ENCODE peak calls at places on chromosomes 13 and 19, in six cellular contexts. Y is tibial nerve, P is transverse colon, G is suprapubic skin, Z is sigmoid colon, J is A549. H is an unnamed sample.

GRCh38 chr19:50178859-50179537 is 15.9 kb upstream of the IZUMO2 start:
- DNase-seq in Y (no peak), P (no peak), G (no peak), Z (no peak), J (no peak), H (no peak)

GRCh38 chr19:46607441-46607841 is 6.3 kb downstream of the CALM3 start:
- DNase-seq in Y (peak), P (peak), G (peak), Z (peak), J (no peak), H (no peak)

GRCh38 chr19:20078696-20079095 is 896 bp downstream of the ZNF90 start:
- DNase-seq in Y (no peak), P (peak), G (peak), Z (peak), J (no peak), H (no peak)

GRCh38 chr19:16085115-16085514 is 8.8 kb downstream of the TPM4 start:
- DNase-seq in Y (no peak), P (no peak), G (no peak), Z (no peak), J (no peak), H (no peak)

GRCh38 chr19:4403005-4403761 is 743 bp downstream of the CHAF1A start:
- DNase-seq in Y (no peak), P (no peak), G (no peak), Z (no peak), J (peak), H (no peak)

GRCh38 chr13:46057251-46058015 is 4.9 kb upstream of the ZC3H13 start:
- DNase-seq in Y (no peak), P (no peak), G (no peak), Z (no peak), J (no peak), H (no peak)

GRCh38 chr19:49017666-49018351 is 918 bp upstream of the LHB start:
- DNase-seq in Y (no peak), P (peak), G (peak), Z (no peak), J (no peak), H (peak)

GRCh38 chr19:52248256-52248655 is 21.1 kb upstream of the ZNF766 start:
- DNase-seq in Y (peak), P (peak), G (no peak), Z (no peak), J (no peak), H (peak)

GRCh38 chr19:13788991-13789390 is 6.3 kb upstream of the ZSWIM4 start:
- DNase-seq in Y (no peak), P (peak), G (no peak), Z (no peak), J (no peak), H (no peak)

GRCh38 chr19:29145756-29146155 is 67.2 kb downstream of the UQCRFS1 start:
- DNase-seq in Y (no peak), P (no peak), G (no peak), Z (no peak), J (no peak), H (no peak)

GRCh38 chr19:43522929-43523328 is 4.1 kb downstream of the ETHE1 start:
- DNase-seq in Y (no peak), P (no peak), G (no peak), Z (no peak), J (no peak), H (no peak)

GRCh38 chr19:8528500-8528899 is 14.5 kb upstream of the ZNF414 start:
- DNase-seq in Y (no peak), P (no peak), G (no peak), Z (no peak), J (no peak), H (no peak)

GRCh38 chr19:2618611-2619010 is 83.9 kb downstream of the GNG7 start:
- DNase-seq in Y (no peak), P (peak), G (no peak), Z (peak), J (no peak), H (peak)

GRCh38 chr13:102877285-102877684 is 31.5 kb downstream of the ERCC5 start:
- DNase-seq in Y (no peak), P (no peak), G (no peak), Z (no peak), J (no peak), H (no peak)

GRCh38 chr19:33473644-33474305 is 47.8 kb downstream of the PEPD start:
- DNase-seq in Y (no peak), P (no peak), G (no peak), Z (no peak), J (no peak), H (no peak)

GRCh38 chr13:102799544-102800144 is 725 bp downstream of the BIVM start:
- DNase-seq in Y (no peak), P (peak), G (peak), Z (peak), J (peak), H (peak)

GRCh38 chr19:51101171-51101865 is 6.9 kb downstream of the CTU1 start:
- DNase-seq in Y (no peak), P (no peak), G (no peak), Z (no peak), J (no peak), H (no peak)

GRCh38 chr19:17718988-17719711 is at the start of gene MAP1S:
- DNase-seq in Y (no peak), P (peak), G (no peak), Z (no peak), J (peak), H (peak)

GRCh38 chr13:76331948-76332712 is 554.1 kb downstream of the KCTD12 start:
- DNase-seq in Y (no peak), P (no peak), G (no peak), Z (no peak), J (no peak), H (no peak)

GRCh38 chr13:28408235-28408848 is 86.6 kb downstream of the FLT1 start:
- DNase-seq in Y (no peak), P (no peak), G (no peak), Z (no peak), J (no peak), H (no peak)
- TF ChIP-seq EP300 in Y (no peak), P (peak), G (no peak), Z (peak), J (no peak), H (peak)

DNA sequence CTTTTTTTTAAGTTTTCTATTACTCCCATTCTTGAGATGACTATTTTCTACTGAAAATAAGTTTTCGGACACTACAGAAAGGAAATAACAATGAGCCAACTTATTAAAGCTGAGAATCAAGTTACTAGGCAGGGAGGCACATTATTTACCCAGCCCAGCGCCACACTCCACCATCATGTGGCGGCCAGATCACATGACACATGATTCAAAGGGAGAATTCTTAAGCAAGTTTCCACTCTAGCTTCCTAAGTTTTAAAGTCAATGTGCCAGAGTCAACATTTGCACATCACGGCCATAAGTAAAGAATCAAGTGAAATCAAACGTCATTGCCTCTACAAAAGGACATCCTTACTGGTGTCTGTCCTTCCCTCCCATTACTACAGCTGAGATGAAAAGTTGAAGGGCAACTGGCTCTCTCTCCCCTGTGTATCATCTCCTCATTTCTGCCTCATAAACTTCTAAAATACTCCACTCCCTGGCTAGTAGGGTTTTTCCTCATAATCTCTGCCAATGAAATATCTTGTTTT is 81.7 kb downstream of the KLF12 start:
- DNase-seq in Y (no peak), P (no peak), G (no peak), Z (no peak), J (peak), H (peak)
- TF ChIP-seq EP300 in Y (no peak), P (no peak), G (no peak), Z (no peak), J (no peak), H (no peak)

GRCh38 chr13:25352230-25352629 is 19.5 kb upstream of the ATP8A2 start:
- DNase-seq in Y (no peak), P (no peak), G (no peak), Z (no peak), J (no peak), H (no peak)
- TF ChIP-seq EP300 in Y (no peak), P (no peak), G (no peak), Z (no peak), J (no peak), H (no peak)

DNA sequence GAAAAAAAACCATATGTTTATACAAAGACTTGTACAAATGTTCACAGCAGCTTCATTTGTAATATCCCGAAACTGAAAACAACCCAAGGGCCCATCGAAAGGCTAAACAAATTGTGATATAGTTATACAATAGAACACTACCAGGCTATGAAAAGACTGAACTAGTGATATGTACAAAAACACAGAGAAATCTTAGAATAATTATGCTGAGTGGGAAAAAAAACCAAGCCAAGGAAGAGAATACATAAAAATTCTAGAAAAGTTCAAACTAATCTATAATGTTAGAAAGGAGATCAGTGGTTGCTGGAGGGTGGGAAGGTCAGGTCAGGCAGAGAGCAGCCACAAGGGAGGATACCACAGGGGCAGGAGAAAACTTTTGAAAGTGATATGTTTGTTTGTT is 7.8 kb downstream of the PABPC3 start:
- DNase-seq in Y (no peak), P (no peak), G (no peak), Z (no peak), J (no peak), H (no peak)
- TF ChIP-seq EP300 in Y (no peak), P (no peak), G (no peak), Z (no peak), J (no peak), H (no peak)

GRCh38 chr13:81051873-81052272 is 710.9 kb upstream of the SPRY2 start:
- DNase-seq in Y (no peak), P (no peak), G (no peak), Z (no peak), J (no peak), H (no peak)

DNA sequence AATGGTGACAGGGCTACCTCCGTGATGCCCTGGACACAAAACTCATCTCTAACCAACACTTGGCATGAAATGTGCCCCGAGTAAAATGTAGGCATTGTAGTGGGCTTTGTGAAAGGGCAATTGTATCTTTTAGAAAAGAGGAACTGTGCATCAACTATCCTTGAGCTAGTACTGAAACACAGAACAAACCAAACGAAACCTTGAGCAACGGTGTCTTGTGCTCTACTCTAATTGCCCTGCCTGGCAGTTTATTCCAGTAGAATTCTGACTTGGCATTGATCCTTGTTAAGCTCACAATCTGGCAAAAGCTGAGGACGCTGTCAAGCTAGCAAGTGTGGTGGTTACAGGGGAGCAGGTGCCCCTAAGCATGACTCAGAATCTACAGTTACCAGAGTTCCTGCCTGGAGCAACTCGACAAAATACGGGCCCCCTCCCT is 707.1 kb upstream of the SPRY2 start:
- DNase-seq in Y (no peak), P (no peak), G (no peak), Z (no peak), J (no peak), H (no peak)
- TF ChIP-seq EP300 in Y (no peak), P (no peak), G (no peak), Z (no peak), J (no peak), H (no peak)

GRCh38 chr13:110559986-110560385 is 1.5 kb downstream of the RAB20 start:
- DNase-seq in Y (no peak), P (no peak), G (no peak), Z (no peak), J (no peak), H (no peak)
- TF ChIP-seq EP300 in Y (no peak), P (no peak), G (no peak), Z (no peak), J (no peak), H (no peak)

DNA sequence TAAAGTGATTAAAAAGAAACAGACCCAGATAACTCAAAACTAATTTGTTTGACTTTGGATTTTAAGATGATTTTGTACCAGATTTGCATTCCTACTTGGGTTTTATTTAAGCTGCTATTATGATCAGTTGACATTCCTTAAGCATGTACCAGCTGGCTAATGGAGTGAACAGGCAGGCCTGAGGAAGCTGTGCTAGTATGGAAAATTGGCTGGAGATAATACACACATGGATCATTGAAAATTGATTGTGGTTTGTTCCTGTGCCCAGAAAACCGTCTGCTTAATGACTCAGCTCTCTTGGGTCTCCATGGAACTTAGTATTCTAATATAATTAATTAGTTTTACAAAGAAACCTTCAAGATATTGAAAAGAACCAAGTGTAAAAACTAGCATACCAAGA is 22.6 kb downstream of the POLR1D start:
- DNase-seq in Y (no peak), P (no peak), G (no peak), Z (no peak), J (no peak), H (no peak)
- TF ChIP-seq EP300 in Y (no peak), P (no peak), G (no peak), Z (no peak), J (no peak), H (no peak)

GRCh38 chr13:80585531-80585930 is 244.6 kb upstream of the SPRY2 start:
- DNase-seq in Y (no peak), P (no peak), G (no peak), Z (no peak), J (no peak), H (no peak)

GRCh38 chr13:80584785-80585184 is 243.9 kb upstream of the SPRY2 start:
- DNase-seq in Y (no peak), P (no peak), G (no peak), Z (no peak), J (no peak), H (no peak)

GRCh38 chr13:80586356-80586755 is 245.4 kb upstream of the SPRY2 start:
- DNase-seq in Y (no peak), P (no peak), G (no peak), Z (no peak), J (no peak), H (no peak)

GRCh38 chr13:80584306-80584705 is 243.4 kb upstream of the SPRY2 start:
- DNase-seq in Y (no peak), P (no peak), G (no peak), Z (no peak), J (no peak), H (no peak)
- TF ChIP-seq EP300 in Y (no peak), P (no peak), G (no peak), Z (no peak), J (no peak), H (no peak)

GRCh38 chr19:55544776-55545439 is 435 bp downstream of the SBK3 start:
- DNase-seq in Y (no peak), P (no peak), G (no peak), Z (no peak), J (no peak), H (no peak)
- TF ChIP-seq EP300 in Y (no peak), P (no peak), G (no peak), Z (no peak), J (no peak), H (no peak)

DNA sequence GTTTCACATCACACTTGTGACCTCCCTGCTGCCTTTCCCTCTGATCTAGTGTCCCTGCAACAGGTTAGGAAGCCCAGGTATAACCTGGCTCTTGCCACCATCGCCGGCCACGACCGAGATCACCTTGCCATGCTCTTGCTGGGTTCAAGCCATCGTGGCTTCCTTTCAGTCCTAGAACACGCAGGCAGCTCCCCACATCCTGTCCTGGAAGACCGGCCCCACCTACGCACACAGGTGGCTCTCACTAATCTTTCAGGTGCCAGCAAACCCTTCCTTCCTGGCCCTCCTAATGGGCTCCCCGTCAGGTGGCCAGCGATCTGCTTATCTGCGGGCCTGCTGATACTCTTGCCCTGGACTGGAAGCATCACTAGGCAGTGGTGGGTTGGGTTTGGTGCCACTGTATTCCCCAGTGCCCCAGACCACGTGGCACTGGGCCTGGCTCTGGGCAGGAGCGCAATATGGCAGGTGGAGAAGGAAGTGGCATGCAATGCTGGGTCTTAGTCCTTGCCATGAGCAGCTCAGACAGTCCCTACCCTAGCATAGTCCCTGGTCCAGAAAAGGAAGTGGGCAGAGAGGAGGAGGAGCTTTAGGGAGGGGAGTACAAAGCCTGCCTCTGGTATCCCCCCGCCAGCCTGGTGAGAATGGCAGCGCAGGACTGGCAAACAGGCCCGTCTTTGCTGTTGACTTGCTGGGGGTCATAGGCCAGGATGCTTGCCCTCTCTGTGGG is 11.8 kb downstream of the PPP1R37 start:
- DNase-seq in Y (no peak), P (no peak), G (no peak), Z (no peak), J (no peak), H (no peak)
- TF ChIP-seq EP300 in Y (no peak), P (no peak), G (no peak), Z (no peak), J (no peak), H (no peak)

H was measured in stomach.